ENCODE peak calls at places on chromosomes 16 and 17, in ten cellular contexts. G is heart left ventricle, R is PC-3, D is Peyer's patch, B is body of pancreas, E is lung, N is aorta, J is adrenal gland, Z is HCT116, V is IMR-90. Q is an unnamed sample.
A peak's percentile ranks its signal among the peaks of the same experiment; 100 is the strongest.

GRCh38 chr16:72112906-72113615 is 19.4 kb downstream of the DHX38 start:
- DNase-seq in G (no peak), R (no peak), D (no peak), B (no peak), E (no peak), N (no peak), J (peak; percentile 32), Z (no peak), V (no peak), Q (no peak)

GRCh38 chr16:73192227-73192894 is 144.4 kb upstream of the ZFHX3 start:
- DNase-seq in G (no peak), R (no peak), D (no peak), B (no peak), E (no peak), N (no peak), J (no peak), Z (no peak), V (no peak), Q (no peak)

GRCh38 chr17:82729479-82730260 is 5.7 kb upstream of the FN3K start:
- DNase-seq in G (peak; percentile 52), R (no peak), D (no peak), B (no peak), E (no peak), N (no peak), J (no peak), Z (no peak), V (no peak), Q (no peak)

GRCh38 chr16:4537376-4538066 is 1.1 kb downstream of the CDIP1 start:
- DNase-seq in G (peak; percentile 73), R (no peak), D (peak; percentile 21), B (peak; percentile 43), E (no peak), N (no peak), J (peak; percentile 44), Z (no peak), V (no peak), Q (no peak)

GRCh38 chr16:76854234-76854633 is 336.8 kb upstream of the MON1B start:
- DNase-seq in G (no peak), R (peak; percentile 29), D (no peak), B (peak; percentile 18), E (no peak), N (no peak), J (peak; percentile 12), Z (no peak), V (no peak), Q (no peak)

GRCh38 chr16:79784007-79784406 is 183.5 kb upstream of the MAF start:
- DNase-seq in G (no peak), R (no peak), D (no peak), B (no peak), E (no peak), N (no peak), J (no peak), Z (no peak), V (no peak), Q (no peak)

GRCh38 chr17:41697122-41697962 is 8.7 kb downstream of the EIF1 start:
- DNase-seq in G (no peak), R (no peak), D (peak; percentile 36), B (peak; percentile 64), E (peak; percentile 43), N (peak; percentile 74), J (peak; percentile 92), Z (no peak), V (peak; percentile 64), Q (no peak)

GRCh38 chr17:82870091-82870491 is 30.3 kb upstream of the ZNF750 start:
- DNase-seq in G (peak; percentile 44), R (no peak), D (no peak), B (no peak), E (no peak), N (no peak), J (no peak), Z (no peak), V (no peak), Q (no peak)

GRCh38 chr17:31511176-31511540 is 119.7 kb downstream of the RAB11FIP4 start:
- DNase-seq in G (no peak), R (no peak), D (no peak), B (peak; percentile 73), E (no peak), N (peak; percentile 35), J (no peak), Z (no peak), V (no peak), Q (no peak)

GRCh38 chr17:78358538-78359215 is 1.2 kb downstream of the SOCS3 start:
- DNase-seq in G (no peak), R (no peak), D (peak; percentile 36), B (no peak), E (no peak), N (no peak), J (no peak), Z (no peak), V (peak; percentile 53), Q (no peak)

GRCh38 chr16:46884513-46885293 is 541 bp downstream of the GPT2 start:
- DNase-seq in G (no peak), R (no peak), D (no peak), B (peak; percentile 69), E (no peak), N (no peak), J (peak; percentile 33), Z (no peak), V (peak; percentile 20), Q (no peak)

DNA sequence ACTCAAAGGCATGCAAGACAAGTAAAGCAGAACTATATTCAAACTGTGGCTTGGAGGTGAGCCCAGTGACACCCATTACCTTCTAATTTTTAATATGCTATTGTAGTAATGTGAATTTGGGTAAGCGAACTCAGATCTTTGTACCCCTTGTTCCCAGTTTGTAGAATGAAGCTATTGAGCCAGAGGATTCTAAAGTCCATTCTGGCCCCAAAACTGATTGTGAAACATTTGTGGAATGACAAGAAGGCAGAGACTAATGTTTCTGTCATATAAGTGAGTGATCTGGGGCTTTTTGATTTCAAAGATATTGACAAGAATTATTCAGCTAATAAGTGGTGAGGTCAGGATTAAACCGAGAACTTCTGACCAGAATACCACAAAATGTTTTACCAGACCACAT is 283.8 kb upstream of the CA10 start:
- DNase-seq in G (no peak), R (no peak), D (no peak), B (no peak), E (no peak), N (no peak), J (no peak), Z (no peak), V (no peak), Q (no peak)
- H3K9me3 ChIP-seq in G (no peaks in the 10 kb centered on the region), R (peaks cover 29% of the 10 kb centered on the region), D (peaks cover 4% of the 10 kb centered on the region), B (no peaks in the 10 kb centered on the region), E (peaks cover 2% of the 10 kb centered on the region), N (no peaks in the 10 kb centered on the region), J (no peaks in the 10 kb centered on the region), Z (peaks cover 52% of the 10 kb centered on the region), V (peaks cover 5% of the 10 kb centered on the region), Q (peaks cover 5% of the 10 kb centered on the region)

DNA sequence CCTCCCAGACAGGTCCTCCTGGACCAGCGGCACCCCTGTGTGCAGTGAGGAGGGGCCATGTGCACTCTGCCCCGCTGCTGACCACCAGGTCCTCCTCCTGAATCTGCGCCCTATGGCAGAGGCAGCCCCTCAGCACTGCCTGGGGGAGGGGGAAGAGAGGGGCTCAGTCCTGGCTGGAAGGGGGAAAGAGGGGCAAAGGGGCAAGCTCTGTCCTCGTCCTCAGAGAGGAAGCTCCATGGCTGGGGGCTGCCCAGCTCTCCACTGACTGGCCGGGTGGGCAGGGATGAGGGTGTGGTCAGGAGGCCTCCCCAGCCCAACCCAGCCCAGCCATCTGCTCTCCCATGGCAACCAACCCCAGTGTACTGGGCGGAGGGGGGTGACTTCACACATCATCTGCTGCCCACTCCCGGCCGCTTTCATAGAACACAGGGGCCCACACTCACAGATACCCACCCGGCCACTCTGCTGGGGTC is 5.5 kb upstream of the BCAR1 start:
- DNase-seq in G (peak; percentile 63), R (no peak), D (no peak), B (no peak), E (no peak), N (peak; percentile 74), J (no peak), Z (no peak), V (peak; percentile 62), Q (peak; percentile 66)
- H3K27ac ChIP-seq in G (peak overlapping the region; percentile 29), R (no peak overlapping the region), D (peak overlapping the region; percentile 59), B (peak overlapping the region; percentile 53), E (peak overlapping the region; percentile 36), N (peak overlapping the region; percentile 38), J (peak overlapping the region; percentile 50), Z (no peak overlapping the region), V (peak overlapping the region; percentile 76), Q (peak overlapping the region; percentile 94)

GRCh38 chr16:57998992-57999365 is 1.5 kb downstream of the ZNF319 start:
- DNase-seq in G (no peak), R (no peak), D (no peak), B (no peak), E (no peak), N (no peak), J (no peak), Z (no peak), V (no peak), Q (no peak)
- H3K4me3 ChIP-seq in G (peak overlapping the region; percentile 79), R (no peak overlapping the region), D (no peak overlapping the region), B (no peak overlapping the region), E (no peak overlapping the region), N (no peak overlapping the region), J (no peak overlapping the region), Z (no peak overlapping the region), V (peak overlapping the region; percentile 2), Q (no peak overlapping the region)

GRCh38 chr17:22454070-22454999 is 762.0 kb downstream of the KCNJ18 start:
- DNase-seq in G (no peak), R (no peak), D (no peak), B (no peak), E (peak; percentile 7), N (no peak), J (no peak), Z (no peak), V (no peak), Q (no peak)
- H3K9me3 ChIP-seq in G (peaks cover 7% of the 10 kb centered on the region), R (no peaks in the 10 kb centered on the region), D (no peaks in the 10 kb centered on the region), B (no peaks in the 10 kb centered on the region), E (peaks cover 14% of the 10 kb centered on the region), N (no peaks in the 10 kb centered on the region), J (no peaks in the 10 kb centered on the region), Z (peaks cover 5% of the 10 kb centered on the region), V (peaks cover 13% of the 10 kb centered on the region), Q (no peaks in the 10 kb centered on the region)

GRCh38 chr17:56028837-56029236 is 124.4 kb upstream of the ANKFN1 start:
- DNase-seq in G (no peak), R (no peak), D (no peak), B (no peak), E (no peak), N (no peak), J (no peak), Z (no peak), V (no peak), Q (no peak)
- H3K27ac ChIP-seq in G (no peak overlapping the region), R (no peak overlapping the region), D (no peak overlapping the region), B (no peak overlapping the region), E (no peak overlapping the region), N (no peak overlapping the region), J (no peak overlapping the region), Z (no peak overlapping the region), V (no peak overlapping the region), Q (no peak overlapping the region)

Q was measured in RWPE2.